ENCODE peak calls at places on chromosomes 12 and 14, in nine cellular contexts. F, I, A, L, B, H, R, Q and X are unnamed samples.

GRCh38 chr12:45122776-45123380 is 72.0 kb upstream of the DBX2 start:
- DNase-seq in F (no peak), I (no peak), A (no peak), L (peak; percentile 46), B (peak; percentile 6), H (peak; percentile 51), R (peak; percentile 31), Q (no peak), X (no peak)

GRCh38 chr12:104677441-104678089 is 220.8 kb downstream of the CHST11 start:
- DNase-seq in F (no peak), I (no peak), A (no peak), L (no peak), B (no peak), H (no peak), R (no peak), Q (no peak), X (no peak)

GRCh38 chr12:16587514-16587913 is 18.4 kb downstream of the LMO3 start:
- DNase-seq in F (no peak), I (no peak), A (no peak), L (no peak), B (no peak), H (no peak), R (no peak), Q (no peak), X (no peak)

GRCh38 chr12:28191018-28191595 is 851 bp downstream of the CCDC91 start:
- DNase-seq in F (peak; percentile 26), I (peak; percentile 33), A (peak; percentile 32), L (peak; percentile 78), B (peak; percentile 52), H (peak; percentile 97), R (peak; percentile 77), Q (no peak), X (no peak)

GRCh38 chr12:12899530-12900380 is 8.4 kb downstream of the GPRC5A start:
- DNase-seq in F (no peak), I (peak; percentile 42), A (no peak), L (peak; percentile 98), B (peak; percentile 87), H (peak; percentile 91), R (peak; percentile 93), Q (no peak), X (no peak)

GRCh38 chr12:71158361-71158882 is 623 bp upstream of the TSPAN8 start:
- DNase-seq in F (no peak), I (no peak), A (no peak), L (peak; percentile 9), B (peak; percentile 52), H (no peak), R (no peak), Q (no peak), X (no peak)

GRCh38 chr12:946212-946611 is 3.3 kb downstream of the RAD52 start:
- DNase-seq in F (no peak), I (no peak), A (no peak), L (peak; percentile 60), B (no peak), H (no peak), R (no peak), Q (no peak), X (no peak)

GRCh38 chr12:47361389-47362031 is 281.8 kb upstream of the AMIGO2 start:
- DNase-seq in F (peak; percentile 7), I (no peak), A (no peak), L (no peak), B (no peak), H (no peak), R (no peak), Q (no peak), X (peak; percentile 12)

GRCh38 chr12:117114784-117115183 is 15.6 kb upstream of the TESC start:
- DNase-seq in F (no peak), I (peak; percentile 58), A (no peak), L (no peak), B (no peak), H (no peak), R (no peak), Q (no peak), X (no peak)

GRCh38 chr12:121793501-121793835 is at the start of gene RHOF:
- DNase-seq in F (peak; percentile 59), I (peak; percentile 78), A (peak; percentile 59), L (no peak), B (no peak), H (no peak), R (no peak), Q (no peak), X (no peak)

GRCh38 chr12:58804749-58805148 is 115.6 kb downstream of the LRIG3 start:
- DNase-seq in F (no peak), I (no peak), A (no peak), L (no peak), B (no peak), H (no peak), R (no peak), Q (no peak), X (no peak)

GRCh38 chr12:5499566-5500325 is 67.8 kb downstream of the NTF3 start:
- DNase-seq in F (no peak), I (no peak), A (no peak), L (no peak), B (no peak), H (no peak), R (no peak), Q (no peak), X (no peak)

GRCh38 chr12:129193263-129193871 is 340.1 kb downstream of the GLT1D1 start:
- DNase-seq in F (no peak), I (no peak), A (no peak), L (peak; percentile 9), B (no peak), H (no peak), R (no peak), Q (peak; percentile 31), X (no peak)

GRCh38 chr12:109844091-109844490 is 10.9 kb upstream of the TRPV4 start:
- DNase-seq in F (no peak), I (no peak), A (no peak), L (no peak), B (no peak), H (peak; percentile 14), R (no peak), Q (no peak), X (no peak)

GRCh38 chr12:116689586-116689985 is 48.3 kb downstream of the SPRING1 start:
- DNase-seq in F (no peak), I (no peak), A (no peak), L (no peak), B (no peak), H (no peak), R (no peak), Q (no peak), X (no peak)

GRCh38 chr12:70918321-70918720 is 2.2 kb downstream of the PTPRR start:
- DNase-seq in F (no peak), I (no peak), A (no peak), L (no peak), B (no peak), H (no peak), R (no peak), Q (no peak), X (no peak)

GRCh38 chr12:114903394-114903748 is 219.4 kb upstream of the TBX3 start:
- DNase-seq in F (no peak), I (no peak), A (no peak), L (peak; percentile 79), B (no peak), H (no peak), R (no peak), Q (no peak), X (no peak)

GRCh38 chr12:70338531-70338930 is 27.6 kb upstream of the KCNMB4 start:
- DNase-seq in F (no peak), I (no peak), A (no peak), L (peak; percentile 33), B (no peak), H (no peak), R (no peak), Q (no peak), X (no peak)

GRCh38 chr14:56273151-56273550 is 154.9 kb downstream of the PELI2 start:
- DNase-seq in F (no peak), I (peak; percentile 33), A (no peak), L (peak; percentile 94), B (no peak), H (peak; percentile 92), R (no peak), Q (no peak), X (no peak)

GRCh38 chr14:50388256-50388931 is 8.3 kb downstream of the CDKL1 start:
- DNase-seq in F (no peak), I (no peak), A (no peak), L (no peak), B (no peak), H (no peak), R (no peak), Q (no peak), X (no peak)

GRCh38 chr14:92495041-92495440 is 18.5 kb upstream of the RIN3 start:
- DNase-seq in F (no peak), I (no peak), A (no peak), L (peak; percentile 78), B (peak; percentile 21), H (no peak), R (no peak), Q (no peak), X (no peak)

GRCh38 chr12:97148941-97149559 is 242.0 kb downstream of the NEDD1 start:
- DNase-seq in F (no peak), I (peak; percentile 55), A (peak; percentile 25), L (peak; percentile 34), B (peak; percentile 56), H (no peak), R (no peak), Q (peak; percentile 90), X (no peak)

GRCh38 chr12:65508281-65509035 is 230.0 kb downstream of the MSRB3 start:
- DNase-seq in F (no peak), I (no peak), A (no peak), L (no peak), B (no peak), H (no peak), R (no peak), Q (no peak), X (no peak)

GRCh38 chr12:15131462-15131861 is 89.8 kb downstream of the RERG start:
- DNase-seq in F (no peak), I (no peak), A (no peak), L (peak; percentile 77), B (no peak), H (peak; percentile 78), R (peak; percentile 53), Q (no peak), X (no peak)

GRCh38 chr12:56261503-56262230 is 3.5 kb upstream of the ANKRD52 start:
- DNase-seq in F (no peak), I (no peak), A (no peak), L (peak; percentile 82), B (peak; percentile 95), H (peak; percentile 73), R (peak; percentile 60), Q (no peak), X (no peak)

GRCh38 chr14:68794856-68795601 is 2.2 kb upstream of the ZFP36L1 start:
- DNase-seq in F (peak; percentile 49), I (no peak), A (peak; percentile 46), L (peak; percentile 93), B (peak; percentile 54), H (peak; percentile 97), R (peak; percentile 93), Q (peak; percentile 11), X (no peak)